ENCODE peak calls at places on chromosomes 3 and 15, in six cellular contexts. G is astrocyte; J is HuH-7.5; O is fibroblast of lung; F is stimulated activated CD8-positive, alpha-beta memory T cell treated with anti-CD3 and anti-CD28 coated beads, Interleukin-7, amount 100 ng/mL, for 24 hours; H is RPMI8226. W is an unnamed sample.
A peak's percentile ranks its signal among the peaks of the same experiment; 100 is the strongest.

GRCh38 chr15:66931768-66932633 is 133.4 kb upstream of the SMAD3 start:
- DNase-seq in H (no peak), J (peak; percentile 86), O (peak; percentile 34), F (no peak), G (peak; percentile 46), W (no peak)

GRCh38 chr3:9951962-9952805 is at the start of gene PRRT3:
- DNase-seq in J (peak; percentile 78), F (no peak), G (peak; percentile 18), O (peak; percentile 42), H (peak; percentile 62), W (peak; percentile 67)

GRCh38 chr3:46959169-46959515 is 17.4 kb downstream of the CCDC12 start:
- DNase-seq in J (no peak), F (no peak), G (no peak), H (no peak), O (no peak), W (no peak)

GRCh38 chr15:73947651-73948050 is 21.4 kb downstream of the LOXL1 start:
- DNase-seq in H (no peak), J (no peak), F (no peak), O (no peak), G (no peak), W (no peak)

GRCh38 chr15:26280281-26280680 is 417.2 kb upstream of the ATP10A start:
- DNase-seq in J (no peak), H (no peak), G (no peak), F (no peak), O (no peak), W (no peak)

GRCh38 chr3:55406666-55407425 is 80.3 kb downstream of the WNT5A start:
- DNase-seq in F (no peak), O (no peak), J (no peak), G (peak; percentile 60), H (no peak), W (no peak)

GRCh38 chr3:29186131-29186599 is 94.7 kb upstream of the RBMS3 start:
- DNase-seq in F (no peak), H (no peak), O (peak; percentile 92), J (no peak), G (peak; percentile 99), W (no peak)

GRCh38 chr3:169118666-169119370 is 544.7 kb downstream of the MECOM start:
- DNase-seq in G (peak; percentile 61), J (no peak), F (no peak), O (no peak), H (no peak), W (no peak)

GRCh38 chr15:63402498-63403253 is 21.0 kb upstream of the CA12 start:
- DNase-seq in F (no peak), H (peak; percentile 53), O (peak; percentile 63), J (no peak), G (peak; percentile 13), W (peak; percentile 12)

GRCh38 chr3:9041626-9042025 is 78.4 kb upstream of the RAD18 start:
- DNase-seq in J (no peak), O (no peak), H (no peak), F (no peak), G (no peak), W (no peak)

GRCh38 chr3:172089250-172089649 is 49.9 kb downstream of the FNDC3B start:
- DNase-seq in O (peak; percentile 66), H (no peak), J (no peak), F (no peak), G (no peak), W (no peak)

GRCh38 chr15:78620021-78620838 is 566 bp downstream of the CHRNA3 start:
- DNase-seq in J (peak; percentile 68), H (no peak), O (no peak), F (no peak), G (no peak), W (peak; percentile 77)

GRCh38 chr15:92902723-92903587 is 2.8 kb downstream of the CHD2 start:
- DNase-seq in G (no peak), F (no peak), J (no peak), O (peak; percentile 40), H (peak; percentile 45), W (no peak)

GRCh38 chr3:193148678-193149473 is 92.1 kb upstream of the PLAAT1 start:
- DNase-seq in J (no peak), O (no peak), G (peak; percentile 2), H (no peak), F (no peak), W (no peak)

GRCh38 chr3:70849911-70850699 is 537.7 kb upstream of the MDFIC2 start:
- DNase-seq in O (peak; percentile 91), J (no peak), F (no peak), H (no peak), G (peak; percentile 87), W (no peak)

GRCh38 chr3:49132437-49133225 is at the start of gene LAMB2:
- DNase-seq in G (peak; percentile 82), O (peak; percentile 77), H (no peak), F (no peak), J (peak; percentile 90), W (peak; percentile 76)

GRCh38 chr3:38614091-38614490 is 35.4 kb downstream of the SCN5A start:
- DNase-seq in O (no peak), F (no peak), J (no peak), G (no peak), H (no peak), W (no peak)